ENCODE peak calls at places on chromosomes 12 and 14, in five cellular contexts. One of them, this sample, is unnamed.

GRCh38 chr12:124992874-124993567 is 424 bp upstream of the BRI3BP start:
- DNase-seq in lower leg skin: no peak
- DNase-seq in HFF-Myc: peak; percentile 52
- DNase-seq in fibroblast of lung: peak; percentile 28
- DNase-seq in Peyer's patch: peak; percentile 88
- DNase-seq in this sample: no peak

GRCh38 chr12:119412811-119413794 is 78.6 kb downstream of the CCDC60 start:
- DNase-seq in lower leg skin: peak; percentile 90
- DNase-seq in HFF-Myc: peak; percentile 3
- DNase-seq in fibroblast of lung: peak; percentile 74
- DNase-seq in Peyer's patch: no peak
- DNase-seq in this sample: peak; percentile 12

GRCh38 chr14:80906336-80906735 is 35.2 kb downstream of the CEP128 start:
- DNase-seq in lower leg skin: no peak
- DNase-seq in HFF-Myc: no peak
- DNase-seq in fibroblast of lung: no peak
- DNase-seq in Peyer's patch: no peak
- DNase-seq in this sample: no peak

GRCh38 chr12:104520242-104520900 is 63.6 kb downstream of the CHST11 start:
- DNase-seq in lower leg skin: no peak
- DNase-seq in HFF-Myc: no peak
- DNase-seq in fibroblast of lung: no peak
- DNase-seq in Peyer's patch: peak; percentile 62
- DNase-seq in this sample: no peak

GRCh38 chr14:25050494-25051170 is 685 bp upstream of the STXBP6 start:
- DNase-seq in lower leg skin: no peak
- DNase-seq in HFF-Myc: peak; percentile 69
- DNase-seq in fibroblast of lung: peak; percentile 80
- DNase-seq in Peyer's patch: no peak
- DNase-seq in this sample: no peak

GRCh38 chr14:38721822-38722431 is 381.1 kb downstream of the SEC23A start:
- DNase-seq in lower leg skin: no peak
- DNase-seq in HFF-Myc: peak; percentile 40
- DNase-seq in fibroblast of lung: peak; percentile 56
- DNase-seq in Peyer's patch: no peak
- DNase-seq in this sample: no peak

GRCh38 chr12:40226652-40227051 is 1.9 kb downstream of the LRRK2 start:
- DNase-seq in lower leg skin: peak; percentile 86
- DNase-seq in HFF-Myc: peak; percentile 36
- DNase-seq in fibroblast of lung: peak; percentile 77
- DNase-seq in Peyer's patch: peak; percentile 38
- DNase-seq in this sample: no peak

GRCh38 chr14:26709019-26709418 is 111.2 kb upstream of the NOVA1 start:
- DNase-seq in lower leg skin: no peak
- DNase-seq in HFF-Myc: no peak
- DNase-seq in fibroblast of lung: peak; percentile 17
- DNase-seq in Peyer's patch: no peak
- DNase-seq in this sample: no peak

GRCh38 chr14:90518941-90519256 is 122.1 kb downstream of the CALM1 start:
- DNase-seq in lower leg skin: no peak
- DNase-seq in HFF-Myc: no peak
- DNase-seq in fibroblast of lung: no peak
- DNase-seq in Peyer's patch: no peak
- DNase-seq in this sample: no peak

GRCh38 chr14:33393895-33394405 is 455.3 kb downstream of the NPAS3 start:
- DNase-seq in lower leg skin: no peak
- DNase-seq in HFF-Myc: no peak
- DNase-seq in fibroblast of lung: no peak
- DNase-seq in Peyer's patch: no peak
- DNase-seq in this sample: no peak

DNA sequence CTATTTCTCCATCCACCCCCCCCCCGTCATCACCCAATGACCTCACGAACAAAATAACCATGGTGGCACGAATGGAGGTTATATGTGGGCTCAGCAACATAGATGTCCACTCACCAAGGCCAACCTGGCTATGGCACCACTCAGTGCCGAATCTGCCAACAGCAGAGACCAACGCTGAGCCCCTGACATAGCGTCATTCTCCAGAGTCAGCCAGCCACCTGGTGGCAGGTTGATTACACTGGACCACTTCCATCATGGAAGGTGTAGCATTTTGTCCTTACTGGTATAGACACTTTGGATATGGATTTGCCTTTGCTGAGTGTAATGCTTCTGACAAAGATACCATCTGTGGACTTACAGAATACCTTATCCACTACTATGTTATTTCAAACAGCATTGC is 24.2 kb upstream of the DYRK2 start:
- DNase-seq in lower leg skin: no peak
- DNase-seq in HFF-Myc: no peak
- DNase-seq in fibroblast of lung: no peak
- DNase-seq in Peyer's patch: no peak
- DNase-seq in this sample: no peak
- TF ChIP-seq CTCF in lower leg skin: no peak
- TF ChIP-seq CTCF in HFF-Myc: no peak
- TF ChIP-seq CTCF in fibroblast of lung: no peak
- TF ChIP-seq CTCF in Peyer's patch: no peak
- TF ChIP-seq CTCF in this sample: no peak

DNA sequence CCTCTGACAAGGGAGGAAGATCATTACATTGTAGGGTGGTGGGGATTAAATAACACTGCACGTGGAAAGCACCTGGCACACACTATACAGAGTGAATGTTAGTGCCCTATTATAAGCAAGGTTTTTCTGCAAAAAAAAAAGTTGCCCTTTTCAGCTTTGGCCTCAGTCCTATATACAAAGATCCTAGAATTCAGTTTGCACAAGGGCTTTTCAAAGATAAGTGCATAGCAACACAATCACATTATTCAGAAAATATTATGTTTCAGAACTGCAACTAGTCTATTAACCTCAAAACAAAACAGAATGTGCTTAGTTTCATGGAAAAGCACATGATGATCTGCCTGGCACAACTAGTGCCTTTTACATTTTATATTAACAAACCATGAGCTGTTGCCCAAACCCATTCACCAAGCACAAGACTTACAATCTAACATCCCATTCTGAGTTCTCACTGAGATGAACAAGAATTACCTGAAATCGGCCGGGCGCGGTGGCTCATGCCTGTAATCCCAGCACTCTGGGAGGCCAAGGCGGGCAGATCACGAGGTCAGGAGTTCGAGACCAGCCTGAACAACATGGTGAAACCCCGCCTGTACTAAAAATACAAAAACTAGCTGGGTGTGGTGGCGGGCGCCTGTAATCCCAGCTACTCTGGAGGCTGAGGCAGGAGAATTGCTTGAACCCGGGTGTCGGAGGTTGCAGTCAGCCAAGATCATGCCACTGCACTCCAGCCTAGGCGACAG is 1.8 kb downstream of the TM7SF3 start:
- DNase-seq in lower leg skin: no peak
- DNase-seq in HFF-Myc: no peak
- DNase-seq in fibroblast of lung: no peak
- DNase-seq in Peyer's patch: no peak
- DNase-seq in this sample: no peak
- H3K4me3 ChIP-seq in lower leg skin: no peak overlapping the region
- H3K4me3 ChIP-seq in HFF-Myc: peak overlapping the region; percentile 91
- H3K4me3 ChIP-seq in fibroblast of lung: peak overlapping the region; percentile 25
- H3K4me3 ChIP-seq in Peyer's patch: no peak overlapping the region
- H3K4me3 ChIP-seq in this sample: no peak overlapping the region

DNA sequence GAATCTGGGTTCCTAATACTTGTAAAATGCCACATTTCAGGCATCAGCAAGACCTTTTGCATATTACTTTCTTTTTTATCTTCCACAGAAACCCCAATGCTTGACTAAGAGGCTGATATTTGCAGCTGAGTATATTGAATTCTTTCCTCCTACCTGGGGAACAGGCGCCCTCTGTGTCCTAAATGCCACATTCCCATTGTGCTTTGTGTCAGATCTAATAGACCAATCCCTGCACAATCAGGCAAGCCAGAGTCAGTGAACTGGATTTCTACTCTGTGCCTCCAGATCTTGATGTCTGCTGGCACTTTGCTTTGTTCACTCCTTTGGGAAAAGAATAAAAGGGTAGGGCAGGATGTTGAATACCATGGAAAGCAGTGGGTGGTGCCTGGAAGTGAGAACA is 22.4 kb upstream of the TAS2R42 start:
- DNase-seq in lower leg skin: no peak
- DNase-seq in HFF-Myc: no peak
- DNase-seq in fibroblast of lung: no peak
- DNase-seq in Peyer's patch: no peak
- DNase-seq in this sample: no peak
- TF ChIP-seq CTCF in lower leg skin: no peak
- TF ChIP-seq CTCF in HFF-Myc: no peak
- TF ChIP-seq CTCF in fibroblast of lung: no peak
- TF ChIP-seq CTCF in Peyer's patch: no peak
- TF ChIP-seq CTCF in this sample: no peak

GRCh38 chr14:23319746-23320583 is 1.3 kb upstream of the PABPN1 start:
- DNase-seq in lower leg skin: peak; percentile 84
- DNase-seq in HFF-Myc: no peak
- DNase-seq in fibroblast of lung: no peak
- DNase-seq in Peyer's patch: no peak
- DNase-seq in this sample: no peak
- H3K4me3 ChIP-seq in lower leg skin: no peak overlapping the region
- H3K4me3 ChIP-seq in HFF-Myc: peak overlapping the region; percentile 36
- H3K4me3 ChIP-seq in fibroblast of lung: peak overlapping the region; percentile 47
- H3K4me3 ChIP-seq in Peyer's patch: peak overlapping the region; percentile 47
- H3K4me3 ChIP-seq in this sample: peak overlapping the region; percentile 54

DNA sequence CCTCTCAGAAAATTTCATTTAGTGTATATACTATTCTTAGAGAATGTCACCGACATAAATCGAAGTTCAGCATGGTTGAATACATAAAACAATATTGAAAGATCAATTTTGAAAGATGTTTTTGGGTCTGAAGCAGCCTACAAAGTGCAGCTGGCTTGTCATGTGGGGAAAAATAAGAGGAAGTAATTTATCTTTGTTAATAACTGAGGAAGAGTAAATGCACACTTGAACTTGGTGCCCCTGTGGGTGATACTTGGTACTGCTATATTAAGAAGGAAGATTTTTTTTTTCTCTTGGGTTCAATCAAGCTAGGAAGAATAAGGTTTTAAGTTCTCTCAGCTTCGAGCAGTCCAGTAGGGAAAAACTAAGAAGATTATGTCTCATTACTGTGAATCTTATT is 661.3 kb downstream of the RPL10L start:
- DNase-seq in lower leg skin: no peak
- DNase-seq in HFF-Myc: no peak
- DNase-seq in fibroblast of lung: no peak
- DNase-seq in Peyer's patch: no peak
- DNase-seq in this sample: no peak
- TF ChIP-seq CTCF in lower leg skin: no peak
- TF ChIP-seq CTCF in HFF-Myc: no peak
- TF ChIP-seq CTCF in fibroblast of lung: peak; percentile 27
- TF ChIP-seq CTCF in Peyer's patch: peak; percentile 5
- TF ChIP-seq CTCF in this sample: no peak

GRCh38 chr12:123043536-123044001 is 63.1 kb downstream of the ARL6IP4 start:
- DNase-seq in lower leg skin: peak; percentile 91
- DNase-seq in HFF-Myc: peak; percentile 75
- DNase-seq in fibroblast of lung: peak; percentile 94
- DNase-seq in Peyer's patch: peak; percentile 81
- DNase-seq in this sample: peak; percentile 87
- H3K4me3 ChIP-seq in lower leg skin: no peak overlapping the region
- H3K4me3 ChIP-seq in HFF-Myc: no peak overlapping the region
- H3K4me3 ChIP-seq in fibroblast of lung: no peak overlapping the region
- H3K4me3 ChIP-seq in Peyer's patch: no peak overlapping the region
- H3K4me3 ChIP-seq in this sample: no peak overlapping the region

GRCh38 chr12:106093246-106093645 is 45.5 kb downstream of the NUAK1 start:
- DNase-seq in lower leg skin: no peak
- DNase-seq in HFF-Myc: no peak
- DNase-seq in fibroblast of lung: no peak
- DNase-seq in Peyer's patch: no peak
- DNase-seq in this sample: no peak
- TF ChIP-seq CTCF in lower leg skin: no peak
- TF ChIP-seq CTCF in HFF-Myc: no peak
- TF ChIP-seq CTCF in fibroblast of lung: no peak
- TF ChIP-seq CTCF in Peyer's patch: no peak
- TF ChIP-seq CTCF in this sample: no peak

DNA sequence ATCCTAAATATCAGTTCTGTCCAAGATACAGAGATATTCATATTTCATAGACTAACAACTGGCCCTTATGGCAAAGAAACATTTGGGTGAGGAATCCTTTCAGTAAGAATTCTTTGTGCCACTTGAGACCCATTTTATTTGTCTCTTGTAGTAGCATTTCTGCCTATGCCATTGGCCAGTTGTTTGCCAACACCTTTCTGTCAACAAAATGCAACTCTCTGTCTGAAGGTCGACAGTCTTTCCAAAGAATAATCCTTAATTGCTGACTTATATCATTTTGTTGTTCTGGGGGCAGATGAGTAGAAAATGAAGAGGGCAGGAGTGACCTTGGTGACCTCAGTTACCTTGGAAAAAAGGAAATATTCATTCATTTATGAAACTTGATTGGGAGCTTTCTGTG is 10.9 kb downstream of the IFT43 start:
- DNase-seq in lower leg skin: no peak
- DNase-seq in HFF-Myc: no peak
- DNase-seq in fibroblast of lung: no peak
- DNase-seq in Peyer's patch: no peak
- DNase-seq in this sample: no peak
- H3K4me3 ChIP-seq in lower leg skin: no peak overlapping the region
- H3K4me3 ChIP-seq in HFF-Myc: no peak overlapping the region
- H3K4me3 ChIP-seq in fibroblast of lung: no peak overlapping the region
- H3K4me3 ChIP-seq in Peyer's patch: no peak overlapping the region
- H3K4me3 ChIP-seq in this sample: no peak overlapping the region

GRCh38 chr12:70070494-70071007 is 172.7 kb upstream of the CNOT2 start:
- DNase-seq in lower leg skin: no peak
- DNase-seq in HFF-Myc: peak; percentile 79
- DNase-seq in fibroblast of lung: no peak
- DNase-seq in Peyer's patch: no peak
- DNase-seq in this sample: no peak
- TF ChIP-seq CTCF in lower leg skin: no peak
- TF ChIP-seq CTCF in HFF-Myc: no peak
- TF ChIP-seq CTCF in fibroblast of lung: no peak
- TF ChIP-seq CTCF in Peyer's patch: no peak
- TF ChIP-seq CTCF in this sample: no peak